ENCODE peak calls at places on chromosome 5, in six cellular contexts. U is A549; Z is NCI-H82; B is progenitor cell of endocrine pancreas; R is effector memory CD4-positive, alpha-beta T cell; N is NT2/D1. P is an unnamed sample.

GRCh38 chr5:120124961-120125360 is 339.1 kb upstream of the PRR16 start:
- DNase-seq in U (no peak), Z (no peak), B (no peak), R (no peak), N (no peak), P (no peak)

GRCh38 chr5:27093296-27093695 is 54.9 kb upstream of the CDH9 start:
- DNase-seq in U (no peak), Z (no peak), B (no peak), R (no peak), N (no peak), P (no peak)

GRCh38 chr5:65482280-65482726 is 583 bp upstream of the ADAMTS6 start:
- DNase-seq in U (no peak), Z (no peak), B (no peak), R (no peak), N (no peak), P (no peak)

GRCh38 chr5:78467744-78468357 is 107.4 kb downstream of the SCAMP1 start:
- DNase-seq in U (peak), Z (peak), B (no peak), R (no peak), N (no peak), P (no peak)

GRCh38 chr5:33241826-33242225 is 198.9 kb upstream of the TARS1 start:
- DNase-seq in U (no peak), Z (no peak), B (no peak), R (no peak), N (no peak), P (no peak)

GRCh38 chr5:1945606-1946005 is 62.9 kb upstream of the IRX4 start:
- DNase-seq in U (no peak), Z (no peak), B (no peak), R (no peak), N (no peak), P (no peak)

GRCh38 chr5:67015577-67016290 is 180.9 kb downstream of the CD180 start:
- DNase-seq in U (no peak), Z (peak), B (no peak), R (no peak), N (no peak), P (peak)

GRCh38 chr5:113061851-113062631 is 85.4 kb downstream of the DCP2 start:
- DNase-seq in U (no peak), Z (no peak), B (no peak), R (no peak), N (no peak), P (no peak)

GRCh38 chr5:1292846-1293415 is 1.9 kb downstream of the TERT start:
- DNase-seq in U (no peak), Z (no peak), B (no peak), R (no peak), N (no peak), P (no peak)

GRCh38 chr5:17269201-17269600 is 51.8 kb downstream of the BASP1 start:
- DNase-seq in U (no peak), Z (no peak), B (no peak), R (no peak), N (no peak), P (no peak)

GRCh38 chr5:128770907-128771306 is 194.4 kb upstream of the SLC27A6 start:
- DNase-seq in U (no peak), Z (no peak), B (no peak), R (no peak), N (no peak), P (no peak)

GRCh38 chr5:163503106-163504090 is 2.0 kb upstream of the MAT2B start:
- DNase-seq in U (peak), Z (peak), B (no peak), R (no peak), N (peak), P (peak)

GRCh38 chr5:59767753-59768159 is 125.8 kb downstream of the PDE4D start:
- DNase-seq in U (no peak), Z (no peak), B (no peak), R (no peak), N (no peak), P (no peak)

GRCh38 chr5:55220433-55221185 is 6.5 kb downstream of the MCIDAS start:
- DNase-seq in U (no peak), Z (no peak), B (no peak), R (no peak), N (no peak), P (no peak)

GRCh38 chr5:179176571-179177230 is 116.5 kb downstream of the ZNF354C start:
- DNase-seq in U (no peak), Z (no peak), B (no peak), R (no peak), N (no peak), P (no peak)

GRCh38 chr5:36943584-36943983 is 67.0 kb downstream of the NIPBL start:
- DNase-seq in U (no peak), Z (no peak), B (no peak), R (no peak), N (no peak), P (no peak)

GRCh38 chr5:1204693-1205242 is 3.4 kb downstream of the SLC6A19 start:
- DNase-seq in U (peak), Z (peak), B (no peak), R (no peak), N (peak), P (no peak)

GRCh38 chr5:66987126-66987525 is 209.5 kb downstream of the CD180 start:
- DNase-seq in U (no peak), Z (no peak), B (no peak), R (no peak), N (no peak), P (no peak)

P was measured in D341Med.